ENCODE peak calls at places on chromosomes 3 and 15, in four cellular contexts. F is activated T-helper 9 cell treated with anti-CD3 and anti-CD28 coated beads, Interleukin-2, amount 50 U/mL, for 16 hours; U is 8988T; X is occipital lobe. O is an unnamed sample.

GRCh38 chr3:133394561-133395311 is 5.1 kb upstream of the BFSP2 start:
- DNase-seq in X (no peak), U (no peak), F (no peak), O (no peak)

GRCh38 chr15:81001180-81002003 is 669 bp downstream of the TLNRD1 start:
- DNase-seq in U (peak), X (peak), F (peak), O (peak)

GRCh38 chr3:52036829-52037228 is 19.5 kb downstream of the DUSP7 start:
- DNase-seq in U (peak), X (no peak), F (no peak), O (no peak)

GRCh38 chr15:58471341-58471740 is 39.5 kb downstream of the LIPC start:
- DNase-seq in F (no peak), U (no peak), X (no peak), O (no peak)

GRCh38 chr3:143786229-143787199 is 61.8 kb downstream of the SLC9A9 start:
- DNase-seq in X (no peak), F (no peak), U (no peak), O (no peak)

GRCh38 chr3:116517308-116517707 is 72.0 kb upstream of the LSAMP start:
- DNase-seq in F (no peak), U (no peak), X (no peak), O (no peak)

GRCh38 chr15:42832577-42832976 is 88.0 kb downstream of the TTBK2 start:
- DNase-seq in F (no peak), U (peak), X (no peak), O (no peak)

GRCh38 chr3:44584646-44585501 is at the start of gene ZNF660:
- DNase-seq in F (no peak), U (peak), X (peak), O (peak)

GRCh38 chr15:82543155-82543554 is 2.9 kb upstream of the RPS17 start:
- DNase-seq in U (no peak), F (no peak), X (no peak), O (no peak)

GRCh38 chr3:52620580-52620979 is 65.1 kb downstream of the PBRM1 start:
- DNase-seq in F (no peak), U (no peak), X (no peak), O (no peak)

GRCh38 chr3:112519424-112520001 is 20.2 kb upstream of the BTLA start:
- DNase-seq in U (no peak), F (no peak), X (no peak), O (peak)

GRCh38 chr15:37375529-37375928 is 275.2 kb upstream of the MEIS2 start:
- DNase-seq in F (no peak), U (no peak), X (no peak), O (no peak)

GRCh38 chr15:26771917-26772587 is 814 bp downstream of the GABRB3 start:
- DNase-seq in F (no peak), X (peak), U (no peak), O (no peak)

GRCh38 chr15:64000183-64000710 is 46.0 kb downstream of the DAPK2 start:
- DNase-seq in F (no peak), X (no peak), U (no peak), O (no peak)

GRCh38 chr3:178707632-178708031 is 171.4 kb downstream of the KCNMB2 start:
- DNase-seq in F (no peak), U (no peak), X (no peak), O (no peak)

GRCh38 chr15:100596792-100597191 is 5.2 kb downstream of the LINS1 start:
- DNase-seq in F (peak), X (no peak), U (no peak), O (no peak)

GRCh38 chr3:102036015-102036414 is 186.7 kb downstream of the NFKBIZ start:
- DNase-seq in U (no peak), F (no peak), X (no peak), O (no peak)

GRCh38 chr15:68209735-68210408 is 4.7 kb upstream of the CALML4 start:
- DNase-seq in X (no peak), F (peak), U (no peak), O (no peak)

GRCh38 chr15:64247906-64248541 is 85.2 kb upstream of the PPIB start:
- DNase-seq in U (no peak), F (no peak), X (peak), O (peak)